ENCODE peak calls at places on chromosomes 12 and 14, in four cellular contexts. M, Y, Q and B are unnamed samples.

GRCh38 chr12:76260390-76260748 is 87.8 kb downstream of the BBS10 start:
- DNase-seq in M (no peak), Y (peak; percentile 65), Q (no peak), B (no peak)

GRCh38 chr12:1579626-1580025 is 14.8 kb downstream of the FBXL14 start:
- DNase-seq in M (no peak), Y (peak; percentile 70), Q (no peak), B (no peak)

GRCh38 chr14:104638190-104638589 is 33.6 kb upstream of the TMEM179 start:
- DNase-seq in M (no peak), Y (no peak), Q (no peak), B (no peak)

GRCh38 chr14:52044791-52045522 is 23.9 kb downstream of the NID2 start:
- DNase-seq in M (no peak), Y (peak; percentile 96), Q (no peak), B (no peak)

GRCh38 chr12:120470150-120470817 is 736 bp upstream of the SRSF9 start:
- DNase-seq in Y (no peak), Q (no peak), M (no peak), B (no peak)

GRCh38 chr14:67934087-67934486 is 114.5 kb downstream of the RAD51B start:
- DNase-seq in Q (no peak), M (peak; percentile 61), Y (peak; percentile 83), B (no peak)

GRCh38 chr14:99274346-99275221 is 2.6 kb upstream of the BCL11B start:
- DNase-seq in Y (peak; percentile 85), M (peak; percentile 50), Q (peak; percentile 58), B (no peak)

GRCh38 chr12:30515351-30515750 is 180.3 kb downstream of the IPO8 start:
- DNase-seq in M (no peak), Y (peak; percentile 32), Q (no peak), B (no peak)

GRCh38 chr12:12376636-12377448 is 20.0 kb downstream of the BORCS5 start:
- DNase-seq in Y (peak; percentile 73), Q (no peak), M (peak; percentile 63), B (no peak)

GRCh38 chr12:81692008-81692407 is 67.1 kb downstream of the PPFIA2 start:
- DNase-seq in Q (no peak), Y (no peak), M (no peak), B (no peak)

GRCh38 chr14:63896278-63896720 is 43.5 kb downstream of the SYNE2 start:
- DNase-seq in Y (peak; percentile 96), M (peak; percentile 77), Q (no peak), B (no peak)

GRCh38 chr12:6703631-6704030 is 3.0 kb upstream of the PIANP start:
- DNase-seq in Q (no peak), M (no peak), Y (no peak), B (no peak)

GRCh38 chr14:52862652-52863338 is 71.4 kb upstream of the GNPNAT1 start:
- DNase-seq in Q (no peak), M (no peak), Y (peak; percentile 85), B (no peak)

GRCh38 chr12:29794869-29795268 is 11.1 kb upstream of the TMTC1 start:
- DNase-seq in M (no peak), Q (no peak), Y (no peak), B (no peak)

GRCh38 chr14:71403673-71404072 is 496.4 kb downstream of the PCNX1 start:
- DNase-seq in M (no peak), Y (peak; percentile 49), Q (no peak), B (no peak)

GRCh38 chr12:92845320-92845719 is 83.8 kb downstream of the EEA1 start:
- DNase-seq in M (no peak), Y (no peak), Q (no peak), B (no peak)

DNA sequence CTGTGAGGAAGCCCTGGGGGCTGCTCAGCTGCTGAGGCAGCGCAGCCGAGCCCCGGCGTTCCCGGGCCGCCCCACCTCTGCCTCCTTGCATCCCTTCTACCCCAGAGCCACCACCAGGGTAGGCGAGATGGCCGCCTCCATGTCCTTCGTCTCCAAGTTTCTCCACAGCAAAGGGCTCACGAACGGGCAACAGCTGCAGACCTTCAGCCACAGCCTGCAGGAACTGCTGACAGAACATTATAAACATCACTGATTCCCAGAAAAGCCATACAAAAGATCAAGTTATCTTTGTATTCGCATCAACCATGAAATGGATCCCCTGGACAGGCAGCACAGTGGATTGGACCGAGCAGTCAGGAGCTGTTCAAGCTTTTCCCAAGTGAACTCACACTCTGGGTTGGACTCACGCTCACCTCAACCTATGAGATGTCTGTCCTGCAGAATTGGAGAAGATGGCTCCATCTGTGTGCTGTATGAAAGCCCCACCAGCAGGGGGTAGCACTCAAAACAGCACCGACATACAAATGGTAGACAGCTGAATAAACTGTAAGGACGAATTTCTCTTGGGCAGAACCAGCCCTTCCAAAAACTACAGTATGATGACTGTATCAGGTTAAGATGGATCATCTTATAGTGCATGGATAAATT is 19.4 kb upstream of the A2M start:
- DNase-seq in Y (no peak), Q (no peak), M (no peak), B (no peak)
- TF ChIP-seq CTCF in Y (peak; percentile 64), Q (no peak), M (peak; percentile 17), B (no peak)

GRCh38 chr14:47935332-47935731 is 259.9 kb upstream of the MDGA2 start:
- DNase-seq in Q (no peak), M (no peak), Y (no peak), B (no peak)
- TF ChIP-seq CTCF in Q (no peak), M (no peak), Y (no peak), B (no peak)

DNA sequence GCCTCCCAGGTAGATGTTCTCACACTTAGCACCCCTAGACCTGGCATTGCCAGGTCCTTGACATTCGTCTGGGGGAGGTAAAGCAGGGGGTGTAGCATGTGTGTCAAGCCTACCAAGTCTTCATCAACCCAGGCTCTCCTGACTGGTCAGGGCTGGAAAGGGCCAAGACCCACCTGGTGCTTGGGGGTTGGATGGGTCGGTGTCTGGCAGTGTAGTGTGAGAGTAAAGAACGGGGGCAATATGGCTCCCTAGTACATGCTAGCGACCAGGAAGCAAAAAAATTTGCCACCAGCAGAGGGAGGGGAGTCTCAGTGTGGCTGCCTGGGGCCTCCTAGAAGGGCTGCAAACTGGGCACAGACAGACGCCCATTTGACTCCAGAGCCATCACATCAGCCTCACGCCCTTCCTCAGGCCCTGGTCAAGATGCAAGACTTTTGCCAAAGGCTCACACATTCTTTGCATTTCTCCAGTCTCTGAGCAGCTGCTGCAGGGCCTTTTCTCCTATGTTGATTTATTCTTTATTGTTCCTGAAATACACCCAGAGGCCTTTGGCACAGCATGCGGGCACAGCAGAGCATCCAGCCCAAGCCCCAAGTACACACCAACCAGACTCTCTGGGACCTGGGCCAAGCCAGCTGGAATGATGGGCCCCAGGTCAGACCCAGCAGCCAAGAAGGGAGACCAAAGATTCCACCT is 38.3 kb upstream of the PNMA1 start:
- DNase-seq in Q (peak; percentile 60), M (no peak), Y (peak; percentile 80), B (no peak)
- TF ChIP-seq CTCF in Q (peak; percentile 59), M (peak; percentile 15), Y (peak; percentile 55), B (peak; percentile 42)

DNA sequence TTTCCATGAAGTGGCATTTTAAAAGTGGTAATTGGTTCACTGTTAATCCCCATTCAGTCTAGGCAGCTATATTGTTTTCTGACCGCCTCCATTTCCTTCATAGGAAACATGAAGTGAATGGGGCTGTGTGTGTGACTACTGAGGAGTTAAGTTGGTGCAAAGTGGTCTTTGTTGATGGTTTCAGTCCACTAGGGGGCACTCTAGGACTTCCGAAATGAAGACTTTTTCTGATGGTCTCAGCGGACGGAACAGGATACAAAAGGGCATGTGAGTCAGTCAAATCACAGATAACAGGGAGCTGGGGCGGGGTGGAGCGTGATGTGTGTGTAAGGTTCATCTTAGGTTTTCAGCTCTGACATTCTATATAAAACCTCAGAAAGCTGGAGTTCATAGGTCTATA is 240.1 kb upstream of the OR4E1 start:
- DNase-seq in M (no peak), Y (peak; percentile 15), Q (peak; percentile 74), B (peak; percentile 47)
- TF ChIP-seq CTCF in M (peak; percentile 58), Y (peak; percentile 57), Q (peak; percentile 64), B (peak; percentile 77)